ENCODE peak calls at places on chromosomes 12 and 14, in nine cellular contexts. One of them, this sample, is unnamed.

GRCh38 chr12:106753526-106753925 is 21.0 kb upstream of the RIC8B start:
- DNase-seq in fibroblast of the conjunctiva: no peak
- DNase-seq in astrocyte: no peak
- DNase-seq in left ventricle myocardium superior: no peak
- DNase-seq in HCEC 1CT: no peak
- DNase-seq in A172: no peak
- DNase-seq in GM23248: no peak
- DNase-seq in HEK293T: no peak
- DNase-seq in osteocyte: no peak
- DNase-seq in this sample: no peak

GRCh38 chr14:75711796-75712211 is 50.8 kb downstream of the TTLL5 start:
- DNase-seq in fibroblast of the conjunctiva: peak
- DNase-seq in HCEC 1CT: peak
- DNase-seq in astrocyte: peak
- DNase-seq in A172: peak
- DNase-seq in HEK293T: no peak
- DNase-seq in osteocyte: no peak
- DNase-seq in GM23248: peak
- DNase-seq in left ventricle myocardium superior: peak
- DNase-seq in this sample: no peak

GRCh38 chr14:45332360-45332988 is 79.5 kb upstream of the MIS18BP1 start:
- DNase-seq in HEK293T: no peak
- DNase-seq in HCEC 1CT: no peak
- DNase-seq in left ventricle myocardium superior: no peak
- DNase-seq in A172: no peak
- DNase-seq in astrocyte: no peak
- DNase-seq in GM23248: no peak
- DNase-seq in fibroblast of the conjunctiva: no peak
- DNase-seq in osteocyte: no peak
- DNase-seq in this sample: no peak

GRCh38 chr12:47767197-47767724 is 5.8 kb upstream of the SLC48A1 start:
- DNase-seq in astrocyte: no peak
- DNase-seq in GM23248: peak
- DNase-seq in HCEC 1CT: peak
- DNase-seq in osteocyte: no peak
- DNase-seq in A172: no peak
- DNase-seq in HEK293T: peak
- DNase-seq in fibroblast of the conjunctiva: peak
- DNase-seq in left ventricle myocardium superior: no peak
- DNase-seq in this sample: peak

GRCh38 chr12:5556033-5556614 is 124.2 kb downstream of the NTF3 start:
- DNase-seq in astrocyte: no peak
- DNase-seq in HEK293T: peak
- DNase-seq in GM23248: no peak
- DNase-seq in HCEC 1CT: no peak
- DNase-seq in left ventricle myocardium superior: no peak
- DNase-seq in A172: no peak
- DNase-seq in fibroblast of the conjunctiva: no peak
- DNase-seq in osteocyte: no peak
- DNase-seq in this sample: no peak

GRCh38 chr14:35332517-35333346 is 40.5 kb downstream of the PSMA6 start:
- DNase-seq in fibroblast of the conjunctiva: peak
- DNase-seq in A172: peak
- DNase-seq in osteocyte: no peak
- DNase-seq in HCEC 1CT: no peak
- DNase-seq in GM23248: peak
- DNase-seq in left ventricle myocardium superior: no peak
- DNase-seq in HEK293T: peak
- DNase-seq in astrocyte: no peak
- DNase-seq in this sample: peak

GRCh38 chr14:52875707-52876106 is 75.1 kb downstream of the FERMT2 start:
- DNase-seq in HEK293T: no peak
- DNase-seq in fibroblast of the conjunctiva: no peak
- DNase-seq in astrocyte: no peak
- DNase-seq in GM23248: peak
- DNase-seq in left ventricle myocardium superior: no peak
- DNase-seq in A172: no peak
- DNase-seq in osteocyte: no peak
- DNase-seq in HCEC 1CT: peak
- DNase-seq in this sample: no peak

GRCh38 chr12:111188436-111188835 is 180.5 kb downstream of the PHETA1 start:
- DNase-seq in osteocyte: no peak
- DNase-seq in HEK293T: no peak
- DNase-seq in HCEC 1CT: no peak
- DNase-seq in left ventricle myocardium superior: no peak
- DNase-seq in astrocyte: no peak
- DNase-seq in fibroblast of the conjunctiva: no peak
- DNase-seq in A172: no peak
- DNase-seq in GM23248: no peak
- DNase-seq in this sample: no peak

GRCh38 chr12:24038211-24038997 is 88.9 kb upstream of the SOX5 start:
- DNase-seq in HCEC 1CT: no peak
- DNase-seq in A172: no peak
- DNase-seq in fibroblast of the conjunctiva: no peak
- DNase-seq in HEK293T: no peak
- DNase-seq in left ventricle myocardium superior: no peak
- DNase-seq in astrocyte: no peak
- DNase-seq in osteocyte: no peak
- DNase-seq in GM23248: no peak
- DNase-seq in this sample: no peak

GRCh38 chr12:47828967-47829482 is 9.3 kb upstream of the HDAC7 start:
- DNase-seq in osteocyte: peak
- DNase-seq in HEK293T: no peak
- DNase-seq in GM23248: peak
- DNase-seq in A172: peak
- DNase-seq in astrocyte: no peak
- DNase-seq in fibroblast of the conjunctiva: no peak
- DNase-seq in left ventricle myocardium superior: peak
- DNase-seq in HCEC 1CT: peak
- DNase-seq in this sample: peak

GRCh38 chr12:572532-572899 is 90.7 kb downstream of the NINJ2 start:
- DNase-seq in HEK293T: no peak
- DNase-seq in GM23248: peak
- DNase-seq in left ventricle myocardium superior: no peak
- DNase-seq in osteocyte: no peak
- DNase-seq in HCEC 1CT: peak
- DNase-seq in astrocyte: no peak
- DNase-seq in A172: peak
- DNase-seq in fibroblast of the conjunctiva: no peak
- DNase-seq in this sample: no peak

GRCh38 chr12:124567035-124567672 is at the start of gene NCOR2:
- DNase-seq in left ventricle myocardium superior: peak
- DNase-seq in HCEC 1CT: peak
- DNase-seq in GM23248: peak
- DNase-seq in fibroblast of the conjunctiva: no peak
- DNase-seq in A172: no peak
- DNase-seq in osteocyte: no peak
- DNase-seq in HEK293T: peak
- DNase-seq in astrocyte: no peak
- DNase-seq in this sample: peak

GRCh38 chr14:32417956-32418552 is 89.0 kb downstream of the AKAP6 start:
- DNase-seq in A172: peak
- DNase-seq in GM23248: peak
- DNase-seq in osteocyte: no peak
- DNase-seq in left ventricle myocardium superior: peak
- DNase-seq in HEK293T: no peak
- DNase-seq in astrocyte: peak
- DNase-seq in HCEC 1CT: peak
- DNase-seq in fibroblast of the conjunctiva: no peak
- DNase-seq in this sample: no peak

GRCh38 chr12:49887536-49888401 is 15.9 kb downstream of the FAIM2 start:
- DNase-seq in astrocyte: no peak
- DNase-seq in fibroblast of the conjunctiva: no peak
- DNase-seq in osteocyte: no peak
- DNase-seq in HCEC 1CT: no peak
- DNase-seq in GM23248: no peak
- DNase-seq in HEK293T: no peak
- DNase-seq in left ventricle myocardium superior: no peak
- DNase-seq in A172: no peak
- DNase-seq in this sample: no peak

GRCh38 chr12:21264232-21264631 is 70.5 kb downstream of the SLCO1A2 start:
- DNase-seq in osteocyte: no peak
- DNase-seq in HCEC 1CT: no peak
- DNase-seq in fibroblast of the conjunctiva: no peak
- DNase-seq in astrocyte: no peak
- DNase-seq in GM23248: no peak
- DNase-seq in left ventricle myocardium superior: no peak
- DNase-seq in HEK293T: no peak
- DNase-seq in A172: no peak
- DNase-seq in this sample: no peak

GRCh38 chr12:29609431-29610215 is 112.1 kb upstream of the OVCH1 start:
- DNase-seq in osteocyte: no peak
- DNase-seq in HCEC 1CT: no peak
- DNase-seq in GM23248: no peak
- DNase-seq in HEK293T: no peak
- DNase-seq in left ventricle myocardium superior: no peak
- DNase-seq in astrocyte: no peak
- DNase-seq in fibroblast of the conjunctiva: no peak
- DNase-seq in A172: no peak
- DNase-seq in this sample: no peak

GRCh38 chr14:60350366-60350720 is 101.3 kb downstream of the PPM1A start:
- DNase-seq in HCEC 1CT: no peak
- DNase-seq in A172: no peak
- DNase-seq in GM23248: peak
- DNase-seq in fibroblast of the conjunctiva: no peak
- DNase-seq in left ventricle myocardium superior: no peak
- DNase-seq in HEK293T: peak
- DNase-seq in osteocyte: no peak
- DNase-seq in astrocyte: no peak
- DNase-seq in this sample: no peak

GRCh38 chr12:2868986-2869385 is 8.0 kb downstream of the FOXM1 start:
- DNase-seq in fibroblast of the conjunctiva: no peak
- DNase-seq in left ventricle myocardium superior: no peak
- DNase-seq in GM23248: peak
- DNase-seq in A172: no peak
- DNase-seq in astrocyte: peak
- DNase-seq in osteocyte: no peak
- DNase-seq in HCEC 1CT: peak
- DNase-seq in HEK293T: no peak
- DNase-seq in this sample: no peak

GRCh38 chr12:27179399-27180214 is 64.5 kb upstream of the STK38L start:
- DNase-seq in left ventricle myocardium superior: no peak
- DNase-seq in fibroblast of the conjunctiva: peak
- DNase-seq in GM23248: peak
- DNase-seq in astrocyte: peak
- DNase-seq in A172: peak
- DNase-seq in HEK293T: peak
- DNase-seq in osteocyte: no peak
- DNase-seq in HCEC 1CT: peak
- DNase-seq in this sample: peak

GRCh38 chr14:104436047-104436531 is 143.5 kb upstream of the C14orf180 start:
- DNase-seq in astrocyte: peak
- DNase-seq in HEK293T: peak
- DNase-seq in osteocyte: peak
- DNase-seq in fibroblast of the conjunctiva: no peak
- DNase-seq in GM23248: peak
- DNase-seq in HCEC 1CT: no peak
- DNase-seq in A172: peak
- DNase-seq in left ventricle myocardium superior: peak
- DNase-seq in this sample: no peak

GRCh38 chr12:128076188-128076587 is 190.8 kb upstream of the TMEM132C start:
- DNase-seq in A172: peak
- DNase-seq in left ventricle myocardium superior: no peak
- DNase-seq in GM23248: peak
- DNase-seq in astrocyte: peak
- DNase-seq in osteocyte: no peak
- DNase-seq in fibroblast of the conjunctiva: peak
- DNase-seq in HEK293T: no peak
- DNase-seq in HCEC 1CT: peak
- DNase-seq in this sample: no peak

GRCh38 chr12:111438501-111438900 is 32.8 kb downstream of the SH2B3 start:
- DNase-seq in astrocyte: peak
- DNase-seq in osteocyte: no peak
- DNase-seq in fibroblast of the conjunctiva: no peak
- DNase-seq in HCEC 1CT: no peak
- DNase-seq in GM23248: peak
- DNase-seq in A172: peak
- DNase-seq in left ventricle myocardium superior: peak
- DNase-seq in HEK293T: no peak
- DNase-seq in this sample: peak

GRCh38 chr12:32039341-32039740 is 67.3 kb upstream of the BICD1 start:
- DNase-seq in HEK293T: no peak
- DNase-seq in HCEC 1CT: no peak
- DNase-seq in osteocyte: no peak
- DNase-seq in astrocyte: no peak
- DNase-seq in left ventricle myocardium superior: peak
- DNase-seq in GM23248: peak
- DNase-seq in fibroblast of the conjunctiva: peak
- DNase-seq in A172: no peak
- DNase-seq in this sample: no peak

This sample was measured in naive thymus-derived CD4-positive, alpha-beta T cell.